ENCODE peak calls at places on chromosome 14, in five cellular contexts. F is K562, W is A549, G is heart left ventricle, P is Peyer's patch. L is an unnamed sample. For H3K9me3, the result is how much of the 10 kb centered on the place peaks cover.

GRCh38 chr14:104023325-104024055 is 62.0 kb upstream of the ASPG start:
- DNase-seq in W (no peak), G (no peak), F (no peak), P (no peak), L (no peak)

GRCh38 chr14:92586001-92586947 is 72.7 kb downstream of the RIN3 start:
- DNase-seq in F (no peak), G (no peak), W (no peak), P (peak), L (peak)

GRCh38 chr14:53226553-53226952 is 73.4 kb upstream of the DDHD1 start:
- DNase-seq in F (no peak), P (no peak), W (no peak), G (peak), L (no peak)

GRCh38 chr14:64536488-64537245 is 3.9 kb upstream of the HSPA2 start:
- DNase-seq in W (no peak), F (no peak), G (no peak), P (no peak), L (no peak)

GRCh38 chr14:58955294-58955821 is 233.1 kb upstream of the DAAM1 start:
- DNase-seq in P (no peak), F (no peak), W (no peak), G (no peak), L (no peak)

GRCh38 chr14:24843999-24844398 is 205.9 kb downstream of the STXBP6 start:
- DNase-seq in G (no peak), W (no peak), F (no peak), P (peak), L (no peak)

GRCh38 chr14:45267084-45267483 is 14.1 kb upstream of the MIS18BP1 start:
- DNase-seq in P (no peak), F (no peak), W (no peak), G (no peak), L (no peak)

GRCh38 chr14:54564071-54564798 is 2.7 kb upstream of the SAMD4A start:
- DNase-seq in W (peak), F (peak), P (no peak), G (no peak), L (peak)

GRCh38 chr14:54509546-54510501 is at the start of gene CGRRF1:
- DNase-seq in G (peak), W (peak), P (peak), F (peak), L (peak)

GRCh38 chr14:26855051-26855753 is 257.4 kb upstream of the NOVA1 start:
- DNase-seq in F (no peak), P (no peak), W (no peak), G (no peak), L (no peak)
- H3K9me3 ChIP-seq in F (under half), P (under half), W (under half), G (under half), L (under half)

GRCh38 chr14:76413962-76414665 is 38.2 kb downstream of the ESRRB start:
- DNase-seq in F (no peak), G (no peak), W (no peak), P (no peak), L (no peak)
- TF ChIP-seq POLR2A in F (no peak), G (no peak), W (no peak), P (no peak), L (no peak)

DNA sequence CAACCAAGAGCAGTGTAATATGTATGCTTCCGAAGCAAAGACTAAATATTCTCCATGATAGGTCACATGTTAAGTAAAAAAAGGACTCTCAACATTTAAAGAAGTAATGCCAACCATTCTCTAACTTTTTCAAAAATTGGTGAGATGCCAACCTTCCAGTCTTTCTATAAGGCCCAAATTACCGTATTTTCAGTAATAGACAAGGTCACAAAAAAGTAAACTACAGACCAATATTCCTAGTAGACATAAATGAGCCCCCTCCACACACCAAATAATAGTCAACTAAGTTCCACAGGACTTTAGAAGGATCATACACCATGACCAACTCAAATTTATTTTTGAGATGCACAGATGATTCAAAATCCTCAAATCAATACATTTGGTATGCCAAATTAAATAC is 867.4 kb downstream of the TMEM121 start:
- DNase-seq in W (no peak), G (no peak), F (no peak), P (no peak), L (no peak)
- H3K9me3 ChIP-seq in W (under half), G (under half), F (under half), P (under half), L (under half)

DNA sequence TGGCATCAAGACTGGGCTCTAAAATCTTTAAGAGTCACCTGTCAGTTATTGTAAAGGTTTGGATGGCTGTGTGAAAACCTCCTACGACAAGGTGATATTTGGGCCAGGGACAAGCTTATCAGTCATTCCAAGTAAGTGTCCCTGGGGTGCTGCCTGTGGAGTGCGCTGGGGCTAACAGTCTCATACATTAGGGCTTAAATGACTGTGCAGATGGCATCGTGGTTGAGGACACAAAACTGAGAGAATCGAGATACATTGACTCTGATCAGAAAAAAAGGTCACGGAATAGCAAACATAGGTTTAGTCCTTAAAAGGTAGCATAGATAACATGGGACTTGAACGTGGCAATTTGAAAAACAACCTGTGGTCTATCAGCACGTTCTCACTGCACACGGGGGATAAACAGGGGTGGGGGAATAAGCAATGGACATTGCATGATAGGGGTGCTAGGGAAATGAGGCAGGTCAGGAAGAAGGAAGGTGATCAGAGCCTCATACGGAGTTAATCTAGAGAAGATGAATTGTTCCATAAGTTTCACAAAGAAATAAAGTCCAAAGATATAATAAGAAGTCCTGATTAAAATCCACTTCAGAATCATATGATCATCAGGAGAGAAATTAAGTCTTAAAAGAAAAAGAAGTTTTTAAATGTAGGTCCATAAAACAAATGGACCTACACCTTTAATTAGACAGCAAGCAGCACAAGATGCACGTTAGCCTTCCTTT is 100.3 kb downstream of the DAD1 start:
- DNase-seq in G (no peak), P (no peak), W (no peak), F (no peak), L (no peak)
- TF ChIP-seq POLR2A in G (no peak), P (no peak), W (no peak), F (no peak), L (no peak)

GRCh38 chr14:19900999-19901398 is 19.4 kb upstream of the OR4K5 start:
- DNase-seq in F (no peak), G (no peak), W (no peak), P (no peak), L (no peak)

DNA sequence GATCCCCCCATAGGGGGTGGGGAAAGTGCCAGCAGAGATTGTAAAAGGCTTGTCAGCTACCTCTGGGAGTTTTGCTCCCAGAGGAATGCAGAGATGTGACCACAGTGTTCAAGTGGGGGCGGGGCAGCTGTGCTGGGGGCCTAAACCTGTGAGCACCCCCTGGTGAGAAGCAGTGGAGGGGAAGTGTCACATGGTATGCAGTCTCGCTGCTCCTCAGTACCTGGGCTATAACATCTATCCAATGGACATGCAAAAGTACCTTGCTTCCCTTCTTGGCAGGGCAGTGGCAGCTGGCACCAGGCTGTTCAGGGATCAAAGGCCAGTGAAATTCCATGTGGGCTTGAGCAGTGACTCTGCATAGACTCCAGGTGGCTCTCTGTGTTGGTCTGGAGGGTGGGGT is 20.3 kb downstream of the OR4K2 start:
- DNase-seq in G (no peak), F (no peak), P (no peak), W (no peak), L (no peak)
- H3K9me3 ChIP-seq in G (under half), F (under half), P (half or more), W (under half), L (under half)

DNA sequence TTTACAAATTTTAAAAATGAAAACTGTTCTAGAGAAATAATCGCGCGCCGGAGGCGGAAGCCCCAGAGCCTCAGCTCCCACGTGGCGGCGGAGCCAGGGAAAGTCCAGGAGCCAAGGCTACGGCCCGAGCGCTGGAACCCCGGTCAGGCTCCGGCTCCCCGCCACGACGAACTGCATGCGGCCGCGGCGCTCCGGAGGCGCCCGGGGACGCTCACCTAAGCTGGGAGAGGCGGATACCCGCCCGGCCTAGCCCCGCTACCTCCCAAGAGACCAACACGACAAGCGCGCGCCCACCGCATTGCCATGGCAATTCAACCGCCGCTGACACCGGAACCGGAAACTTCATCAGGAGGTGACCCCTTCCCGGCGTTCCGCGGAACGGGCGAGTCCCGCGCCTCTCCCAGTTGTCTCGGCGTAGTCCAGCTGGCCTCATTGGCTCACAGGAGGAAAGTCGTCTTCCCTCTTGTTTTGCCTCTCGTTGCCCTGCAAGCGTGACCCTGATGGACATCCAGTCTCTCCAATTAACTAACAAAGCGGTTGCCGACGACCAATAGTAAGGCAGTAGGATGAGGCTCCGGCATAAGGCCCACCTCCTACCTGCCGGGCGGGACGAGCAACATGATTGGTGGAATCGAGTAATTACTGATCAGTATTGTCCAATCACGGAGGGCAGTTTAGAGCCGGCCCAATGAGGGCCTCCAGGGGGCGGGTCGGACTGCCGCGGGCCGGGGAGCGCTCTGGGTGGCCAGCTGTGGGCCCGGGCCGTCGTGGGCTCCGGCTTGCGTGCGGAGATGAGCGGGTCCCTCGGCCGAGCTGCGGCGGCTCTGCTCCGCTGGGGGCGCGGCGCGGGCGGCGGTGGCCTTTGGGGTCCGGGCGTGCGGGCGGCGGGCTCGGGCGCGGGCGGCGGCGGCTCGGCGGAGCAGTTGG is at the start of gene GLRX5:
- DNase-seq in P (peak), G (peak), W (peak), F (peak), L (peak)
- TF ChIP-seq POLR2A in P (peak), G (peak), W (peak), F (peak), L (peak)

DNA sequence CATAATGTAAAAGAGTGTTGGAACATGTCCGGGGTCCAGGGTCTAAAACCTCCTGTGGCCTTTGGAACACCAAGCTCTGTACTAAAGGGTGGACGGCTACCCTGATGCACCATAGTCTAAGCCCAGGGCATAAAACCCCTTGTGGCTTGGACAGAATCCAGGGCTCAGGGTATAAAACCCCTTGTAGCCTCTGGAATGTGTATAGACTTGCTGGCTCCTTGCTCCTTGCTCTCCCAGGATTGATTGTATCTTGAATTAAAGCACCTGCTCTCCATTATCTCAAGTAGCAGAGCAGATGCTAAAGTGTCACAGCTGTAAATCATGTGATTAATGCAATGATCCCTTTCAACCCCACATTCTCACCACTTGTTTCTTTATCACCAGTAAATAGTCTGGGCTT is 556.5 kb downstream of the LRFN5 start:
- DNase-seq in G (no peak), P (no peak), W (no peak), F (no peak), L (no peak)
- H3K9me3 ChIP-seq in G (under half), P (under half), W (under half), F (under half), L (under half)